ENCODE peak calls at places on chromosomes 4 and X, in four cellular contexts. One of them, this sample, is unnamed.

GRCh38 chrX:64977830-64978229 is 1.6 kb upstream of the ZC4H2 start:
- DNase-seq in heart left ventricle: no peak
- DNase-seq in MV-4-11: no peak
- DNase-seq in CD8-positive, alpha-beta memory T cell: no peak
- DNase-seq in this sample: no peak

GRCh38 chrX:85504381-85504780 is 124.9 kb upstream of the POF1B start:
- DNase-seq in heart left ventricle: no peak
- DNase-seq in MV-4-11: no peak
- DNase-seq in CD8-positive, alpha-beta memory T cell: no peak
- DNase-seq in this sample: no peak

GRCh38 chr4:73839071-73839470 is 2.6 kb downstream of the CXCL6 start:
- DNase-seq in CD8-positive, alpha-beta memory T cell: no peak
- DNase-seq in heart left ventricle: no peak
- DNase-seq in MV-4-11: no peak
- DNase-seq in this sample: no peak

GRCh38 chr4:7973545-7973981 is 33.9 kb upstream of the AFAP1 start:
- DNase-seq in MV-4-11: no peak
- DNase-seq in heart left ventricle: no peak
- DNase-seq in CD8-positive, alpha-beta memory T cell: no peak
- DNase-seq in this sample: no peak

GRCh38 chr4:28278676-28279075 is 1418.0 kb downstream of the STIM2 start:
- DNase-seq in MV-4-11: no peak
- DNase-seq in heart left ventricle: no peak
- DNase-seq in CD8-positive, alpha-beta memory T cell: no peak
- DNase-seq in this sample: no peak

GRCh38 chr4:106063009-106063408 is 167.7 kb downstream of the NPNT start:
- DNase-seq in MV-4-11: no peak
- DNase-seq in heart left ventricle: no peak
- DNase-seq in CD8-positive, alpha-beta memory T cell: no peak
- DNase-seq in this sample: no peak

GRCh38 chr4:121582296-121582695 is 114.5 kb downstream of the ANXA5 start:
- DNase-seq in heart left ventricle: no peak
- DNase-seq in MV-4-11: no peak
- DNase-seq in CD8-positive, alpha-beta memory T cell: no peak
- DNase-seq in this sample: no peak

GRCh38 chr4:150582101-150582565 is at the start of gene MAB21L2:
- DNase-seq in heart left ventricle: no peak
- DNase-seq in MV-4-11: no peak
- DNase-seq in CD8-positive, alpha-beta memory T cell: no peak
- DNase-seq in this sample: no peak

This sample was measured in CD4-positive, CD25-positive, alpha-beta regulatory T cell.